ENCODE peak calls at places on chromosome 16, in five cellular contexts. M is prostate gland, X is foreskin fibroblast, H is pancreas, L is NB4. I is an unnamed sample.

GRCh38 chr16:84658690-84659089 is 10.4 kb downstream of the KLHL36 start:
- DNase-seq in M (no peak), X (no peak), H (peak), L (no peak), I (no peak)

GRCh38 chr16:85526132-85526731 is 86.9 kb upstream of the GSE1 start:
- DNase-seq in M (no peak), X (no peak), H (no peak), L (no peak), I (no peak)

GRCh38 chr16:88973415-88974050 is 3.5 kb downstream of the CBFA2T3 start:
- DNase-seq in M (no peak), X (no peak), H (no peak), L (no peak), I (no peak)

GRCh38 chr16:67115649-67116048 is 5.9 kb downstream of the PHAF1 start:
- DNase-seq in M (no peak), X (peak), H (no peak), L (no peak), I (no peak)

GRCh38 chr16:16143038-16143763 is 80.1 kb downstream of the ABCC6 start:
- DNase-seq in M (no peak), X (no peak), H (no peak), L (peak), I (no peak)

GRCh38 chr16:81210807-81211206 is 27.7 kb upstream of the BCO1 start:
- DNase-seq in M (no peak), X (no peak), H (no peak), L (no peak), I (no peak)

GRCh38 chr16:57627184-57627871 is 1.1 kb upstream of the ADGRG1 start:
- DNase-seq in M (no peak), X (peak), H (no peak), L (peak), I (no peak)

GRCh38 chr16:3712830-3713476 is 4.4 kb downstream of the TRAP1 start:
- DNase-seq in M (no peak), X (no peak), H (no peak), L (no peak), I (no peak)

GRCh38 chr16:76387994-76388393 is 110.8 kb downstream of the CNTNAP4 start:
- DNase-seq in M (no peak), X (no peak), H (no peak), L (no peak), I (no peak)

GRCh38 chr16:68331879-68332410 is 21.1 kb downstream of the PRMT7 start:
- DNase-seq in M (no peak), X (no peak), H (no peak), L (no peak), I (no peak)

GRCh38 chr16:1754204-1754603 is 17.1 kb downstream of the NME3 start:
- DNase-seq in M (no peak), X (no peak), H (no peak), L (no peak), I (no peak)

GRCh38 chr16:87695534-87695933 is 70.3 kb downstream of the KLHDC4 start:
- DNase-seq in M (no peak), X (no peak), H (no peak), L (no peak), I (no peak)

GRCh38 chr16:87692176-87692575 is 73.6 kb downstream of the KLHDC4 start:
- DNase-seq in M (no peak), X (no peak), H (no peak), L (no peak), I (no peak)

GRCh38 chr16:87694441-87695125 is 71.2 kb downstream of the KLHDC4 start:
- DNase-seq in M (no peak), X (no peak), H (no peak), L (no peak), I (no peak)

GRCh38 chr16:87692756-87693155 is 73.0 kb downstream of the KLHDC4 start:
- DNase-seq in M (no peak), X (no peak), H (no peak), L (no peak), I (no peak)

DNA sequence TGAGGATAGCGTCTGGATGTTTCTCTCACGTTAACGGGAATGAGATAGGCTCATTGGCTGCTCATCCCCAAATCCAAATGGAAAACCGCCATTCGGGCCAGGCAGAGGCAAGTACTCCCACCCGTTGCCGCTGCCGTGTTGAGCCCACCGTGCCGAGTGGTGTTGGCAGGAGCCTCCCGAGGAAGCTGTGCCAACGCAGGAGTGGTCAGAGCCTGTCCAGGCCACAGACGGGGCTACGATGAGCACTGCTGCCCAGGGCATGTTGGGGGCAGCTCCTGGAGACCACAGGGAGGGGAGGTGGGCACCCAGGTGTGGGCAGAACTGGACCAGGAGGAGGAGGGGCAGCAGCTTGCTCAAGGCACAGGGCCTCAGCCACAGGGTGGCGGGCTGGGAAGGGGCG is 72.0 kb downstream of the KLHDC4 start:
- DNase-seq in M (no peak), X (no peak), H (no peak), L (no peak), I (no peak)
- TF ChIP-seq CTCF in M (no peak), X (no peak), H (no peak), L (no peak), I (no peak)

GRCh38 chr16:674968-675883 is at the start of gene RHBDL1:
- DNase-seq in M (no peak), X (no peak), H (no peak), L (peak), I (no peak)
- H3K4me3 ChIP-seq in M (peak), X (peak), H (no peak), L (no peak), I (no peak)

GRCh38 chr16:82605863-82606620 is 20.7 kb upstream of the CDH13 start:
- DNase-seq in M (no peak), X (no peak), H (no peak), L (no peak), I (no peak)

GRCh38 chr16:82605076-82605475 is 21.7 kb upstream of the CDH13 start:
- DNase-seq in M (no peak), X (no peak), H (no peak), L (no peak), I (no peak)

GRCh38 chr16:82609140-82609539 is 17.6 kb upstream of the CDH13 start:
- DNase-seq in M (no peak), X (no peak), H (no peak), L (no peak), I (no peak)

GRCh38 chr16:82598766-82599165 is 28.0 kb upstream of the CDH13 start:
- DNase-seq in M (no peak), X (no peak), H (no peak), L (no peak), I (no peak)

GRCh38 chr16:82603784-82604411 is 22.9 kb upstream of the CDH13 start:
- DNase-seq in M (peak), X (peak), H (no peak), L (peak), I (no peak)
- TF ChIP-seq CTCF in M (peak), X (peak), H (peak), L (peak), I (peak)

GRCh38 chr16:23301251-23302044 is 654 bp upstream of the SCNN1B start:
- DNase-seq in M (no peak), X (no peak), H (no peak), L (no peak), I (no peak)
- H3K4me3 ChIP-seq in M (peak), X (no peak), H (peak), L (no peak), I (peak)

DNA sequence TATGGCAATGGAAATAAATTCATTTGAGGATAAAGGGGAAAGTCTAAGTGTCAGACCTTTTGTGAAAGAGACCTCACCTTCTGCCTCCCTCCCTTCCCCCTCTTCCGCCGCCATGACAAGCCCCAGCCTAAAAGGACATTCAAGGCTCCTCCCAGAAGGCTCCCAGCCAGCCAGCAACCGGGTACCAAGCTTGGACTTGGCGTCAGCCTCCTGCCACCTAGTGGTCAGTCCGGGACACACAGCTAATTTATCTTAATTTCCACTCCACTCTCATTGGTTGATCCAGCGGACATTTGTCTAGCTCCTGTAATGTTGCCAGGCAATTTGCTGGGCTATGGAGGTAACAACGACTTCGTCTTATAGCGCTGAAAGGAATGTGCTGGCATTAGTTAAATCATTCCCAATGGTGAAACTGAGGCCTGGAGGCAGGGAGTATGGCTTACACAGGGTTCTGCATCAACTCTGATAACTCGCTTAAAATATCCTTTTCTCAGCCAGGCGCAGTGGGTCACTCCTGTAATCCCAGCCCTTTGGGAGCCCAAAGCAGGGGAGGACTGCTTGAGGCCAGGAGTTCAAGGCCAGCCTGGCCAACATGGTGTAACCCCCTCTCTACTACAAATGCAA is 19.3 kb upstream of the CLEC3A start:
- DNase-seq in M (peak), X (peak), H (peak), L (peak), I (peak)
- TF ChIP-seq CTCF in M (peak), X (peak), H (peak), L (peak), I (peak)

GRCh38 chr16:46482895-46483294 is 138.3 kb downstream of the SHCBP1 start:
- DNase-seq in M (no peak), X (no peak), H (no peak), L (peak), I (no peak)
- H3K4me3 ChIP-seq in M (no peak), X (no peak), H (no peak), L (no peak), I (no peak)

DNA sequence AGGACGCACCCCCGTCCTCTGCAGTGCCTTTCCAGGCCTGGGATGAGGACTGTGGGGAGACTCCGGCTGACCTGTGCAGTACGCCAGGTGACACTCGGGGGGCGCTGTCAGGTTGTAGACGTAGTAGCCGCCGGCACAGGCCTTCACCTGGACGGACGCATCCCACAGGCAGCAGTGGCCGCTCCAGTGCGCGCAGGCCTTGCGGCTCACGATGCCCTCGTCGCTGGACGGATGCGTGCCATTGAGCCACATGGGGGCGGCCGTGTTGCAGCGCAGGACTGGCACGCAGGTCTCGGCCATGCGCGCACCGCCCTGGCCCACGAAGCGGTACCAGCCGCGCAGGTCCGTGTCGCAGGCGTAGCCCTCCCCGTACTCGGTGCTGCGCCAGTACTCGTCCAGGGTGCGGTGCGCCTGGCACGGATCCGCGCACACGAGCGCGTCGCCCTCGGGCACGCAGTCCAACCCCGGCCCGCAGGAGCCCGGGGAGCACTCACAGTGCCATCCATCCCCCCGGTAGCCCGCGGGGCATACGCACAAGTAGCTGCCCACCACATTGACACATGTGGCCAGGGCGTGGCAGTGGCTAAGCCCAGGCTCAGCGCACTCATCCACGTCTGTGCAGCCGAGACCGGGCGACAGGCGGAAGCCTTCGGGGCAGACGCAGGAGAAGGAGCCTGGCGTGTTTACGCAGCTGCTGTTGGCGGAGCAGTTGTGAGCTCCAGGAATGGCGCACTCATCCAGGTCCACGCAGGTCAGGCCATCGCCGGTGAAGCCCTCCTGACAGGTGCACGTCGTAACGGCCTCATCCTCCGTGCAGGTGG is 3.9 kb downstream of the UMOD start:
- DNase-seq in M (peak), X (no peak), H (peak), L (no peak), I (no peak)
- TF ChIP-seq CTCF in M (peak), X (no peak), H (peak), L (no peak), I (peak)

GRCh38 chr16:49492090-49492801 is 118.6 kb downstream of the C16orf78 start:
- DNase-seq in M (peak), X (no peak), H (no peak), L (peak), I (no peak)
- H3K4me3 ChIP-seq in M (peak), X (no peak), H (no peak), L (no peak), I (no peak)

GRCh38 chr16:72475688-72476087 is 303.7 kb upstream of the PMFBP1 start:
- DNase-seq in M (no peak), X (no peak), H (no peak), L (no peak), I (no peak)
- TF ChIP-seq CTCF in M (no peak), X (no peak), H (no peak), L (no peak), I (no peak)

DNA sequence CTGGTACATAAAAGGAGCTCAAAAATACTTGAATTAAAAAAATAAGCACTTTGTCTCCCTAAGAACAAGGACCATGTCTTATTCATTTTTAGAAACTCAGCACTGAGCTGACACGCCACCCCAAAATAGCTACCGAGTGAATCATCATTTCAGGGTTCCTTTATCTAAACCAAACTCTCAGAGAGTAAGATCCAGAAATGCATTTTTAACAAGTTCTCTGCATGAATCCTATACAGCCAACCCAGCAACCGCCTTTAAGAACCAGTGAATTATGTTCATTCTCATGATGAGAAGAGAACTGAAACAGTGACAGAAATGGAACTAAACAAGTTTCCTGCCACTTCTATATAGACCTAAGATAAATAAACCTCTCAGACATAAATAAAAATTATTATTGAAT is 8.7 kb downstream of the C16orf87 start:
- DNase-seq in M (no peak), X (no peak), H (no peak), L (no peak), I (no peak)
- H3K4me3 ChIP-seq in M (no peak), X (no peak), H (no peak), L (no peak), I (no peak)